ENCODE peak calls at places on chromosomes 7 and 10, in four cellular contexts. One of them, this sample, is unnamed.

GRCh38 chr7:128121731-128122576 is 90.7 kb upstream of the LRRC4 start:
- DNase-seq in neuronal stem cell: no peak
- DNase-seq in CD4-positive, alpha-beta T cell: no peak
- DNase-seq in cardiac muscle cell: peak; percentile 64
- DNase-seq in this sample: no peak

GRCh38 chr10:73641272-73642060 is at the start of gene MYOZ1:
- DNase-seq in CD4-positive, alpha-beta T cell: no peak
- DNase-seq in cardiac muscle cell: peak; percentile 4
- DNase-seq in neuronal stem cell: no peak
- DNase-seq in this sample: no peak

GRCh38 chr7:65438593-65438992 is 64.9 kb downstream of the ZNF92 start:
- DNase-seq in neuronal stem cell: no peak
- DNase-seq in cardiac muscle cell: peak; percentile 88
- DNase-seq in CD4-positive, alpha-beta T cell: no peak
- DNase-seq in this sample: no peak

GRCh38 chr10:34377833-34378232 is 437.3 kb downstream of the PARD3 start:
- DNase-seq in neuronal stem cell: no peak
- DNase-seq in cardiac muscle cell: no peak
- DNase-seq in CD4-positive, alpha-beta T cell: no peak
- DNase-seq in this sample: no peak

GRCh38 chr7:84368122-84368521 is 173.5 kb upstream of the SEMA3A start:
- DNase-seq in cardiac muscle cell: no peak
- DNase-seq in neuronal stem cell: no peak
- DNase-seq in CD4-positive, alpha-beta T cell: no peak
- DNase-seq in this sample: no peak

GRCh38 chr10:125214283-125214570 is 53.9 kb upstream of the CTBP2 start:
- DNase-seq in CD4-positive, alpha-beta T cell: no peak
- DNase-seq in neuronal stem cell: no peak
- DNase-seq in cardiac muscle cell: no peak
- DNase-seq in this sample: no peak

GRCh38 chr10:31926765-31927596 is 1.6 kb downstream of the ARHGAP12 start:
- DNase-seq in neuronal stem cell: no peak
- DNase-seq in cardiac muscle cell: no peak
- DNase-seq in CD4-positive, alpha-beta T cell: no peak
- DNase-seq in this sample: no peak

GRCh38 chr10:71077143-71077581 is 135.2 kb upstream of the UNC5B start:
- DNase-seq in cardiac muscle cell: no peak
- DNase-seq in neuronal stem cell: no peak
- DNase-seq in CD4-positive, alpha-beta T cell: no peak
- DNase-seq in this sample: peak; percentile 28

GRCh38 chr10:93288679-93289634 is 193.2 kb downstream of the MYOF start:
- DNase-seq in neuronal stem cell: peak; percentile 87
- DNase-seq in cardiac muscle cell: peak; percentile 89
- DNase-seq in CD4-positive, alpha-beta T cell: peak; percentile 22
- DNase-seq in this sample: peak; percentile 25

GRCh38 chr10:104735036-104735435 is 93.9 kb downstream of the SORCS3 start:
- DNase-seq in neuronal stem cell: no peak
- DNase-seq in cardiac muscle cell: no peak
- DNase-seq in CD4-positive, alpha-beta T cell: no peak
- DNase-seq in this sample: no peak

GRCh38 chr10:8758029-8758428 is 703.5 kb downstream of the GATA3 start:
- DNase-seq in CD4-positive, alpha-beta T cell: no peak
- DNase-seq in neuronal stem cell: no peak
- DNase-seq in cardiac muscle cell: no peak
- DNase-seq in this sample: no peak

GRCh38 chr7:99407849-99408346 is 499 bp downstream of the PDAP1 start:
- DNase-seq in neuronal stem cell: no peak
- DNase-seq in cardiac muscle cell: peak; percentile 82
- DNase-seq in CD4-positive, alpha-beta T cell: peak; percentile 31
- DNase-seq in this sample: peak; percentile 64

GRCh38 chr10:124640538-124641231 is 103.5 kb downstream of the FAM53B start:
- DNase-seq in neuronal stem cell: peak; percentile 45
- DNase-seq in cardiac muscle cell: peak; percentile 11
- DNase-seq in CD4-positive, alpha-beta T cell: no peak
- DNase-seq in this sample: peak; percentile 58

GRCh38 chr7:23062452-23062851 is 43.1 kb upstream of the KLHL7 start:
- DNase-seq in neuronal stem cell: no peak
- DNase-seq in CD4-positive, alpha-beta T cell: no peak
- DNase-seq in cardiac muscle cell: peak; percentile 67
- DNase-seq in this sample: no peak

GRCh38 chr7:145169908-145170307 is 334.1 kb upstream of the TPK1 start:
- DNase-seq in CD4-positive, alpha-beta T cell: no peak
- DNase-seq in cardiac muscle cell: no peak
- DNase-seq in neuronal stem cell: no peak
- DNase-seq in this sample: no peak

GRCh38 chr7:49852619-49853462 is 79.4 kb downstream of the VWC2 start:
- DNase-seq in neuronal stem cell: peak; percentile 75
- DNase-seq in CD4-positive, alpha-beta T cell: no peak
- DNase-seq in cardiac muscle cell: peak; percentile 61
- DNase-seq in this sample: no peak

GRCh38 chr10:119165171-119166110 is at the start of gene SFXN4:
- DNase-seq in CD4-positive, alpha-beta T cell: peak; percentile 80
- DNase-seq in cardiac muscle cell: peak; percentile 65
- DNase-seq in neuronal stem cell: peak; percentile 51
- DNase-seq in this sample: peak; percentile 92

GRCh38 chr7:47538846-47539311 is 43.0 kb downstream of the TNS3 start:
- DNase-seq in neuronal stem cell: no peak
- DNase-seq in CD4-positive, alpha-beta T cell: no peak
- DNase-seq in cardiac muscle cell: no peak
- DNase-seq in this sample: no peak

GRCh38 chr10:80202934-80203834 is 2.2 kb downstream of the ANXA11 start:
- DNase-seq in CD4-positive, alpha-beta T cell: peak; percentile 57
- DNase-seq in cardiac muscle cell: peak; percentile 92
- DNase-seq in neuronal stem cell: no peak
- DNase-seq in this sample: peak; percentile 88

GRCh38 chr7:23685770-23686169 is 5.8 kb downstream of the FAM221A start:
- DNase-seq in CD4-positive, alpha-beta T cell: no peak
- DNase-seq in neuronal stem cell: no peak
- DNase-seq in cardiac muscle cell: peak; percentile 25
- DNase-seq in this sample: no peak

GRCh38 chr10:70575874-70576802 is 26.4 kb downstream of the PRF1 start:
- DNase-seq in cardiac muscle cell: peak; percentile 77
- DNase-seq in neuronal stem cell: no peak
- DNase-seq in CD4-positive, alpha-beta T cell: no peak
- DNase-seq in this sample: peak; percentile 79

GRCh38 chr7:12638851-12639467 is 48.5 kb upstream of the ARL4A start:
- DNase-seq in neuronal stem cell: no peak
- DNase-seq in CD4-positive, alpha-beta T cell: no peak
- DNase-seq in cardiac muscle cell: peak; percentile 54
- DNase-seq in this sample: no peak

GRCh38 chr7:2614646-2615330 is 17.0 kb upstream of the TTYH3 start:
- DNase-seq in cardiac muscle cell: no peak
- DNase-seq in CD4-positive, alpha-beta T cell: no peak
- DNase-seq in neuronal stem cell: no peak
- DNase-seq in this sample: no peak

GRCh38 chr10:132140167-132140925 is 46.4 kb upstream of the DPYSL4 start:
- DNase-seq in cardiac muscle cell: no peak
- DNase-seq in CD4-positive, alpha-beta T cell: no peak
- DNase-seq in neuronal stem cell: no peak
- DNase-seq in this sample: no peak

GRCh38 chr10:44799971-44800370 is 111.2 kb upstream of the TMEM72 start:
- DNase-seq in CD4-positive, alpha-beta T cell: no peak
- DNase-seq in cardiac muscle cell: peak; percentile 30
- DNase-seq in neuronal stem cell: no peak
- DNase-seq in this sample: no peak

GRCh38 chr7:73623798-73624668 is at the start of gene MLXIPL:
- DNase-seq in CD4-positive, alpha-beta T cell: peak; percentile 46
- DNase-seq in cardiac muscle cell: peak; percentile 53
- DNase-seq in neuronal stem cell: peak; percentile 83
- DNase-seq in this sample: peak; percentile 93

GRCh38 chr7:111030358-111030735 is 60.6 kb upstream of the LRRN3 start:
- DNase-seq in neuronal stem cell: no peak
- DNase-seq in CD4-positive, alpha-beta T cell: no peak
- DNase-seq in cardiac muscle cell: no peak
- DNase-seq in this sample: no peak

GRCh38 chr7:6256709-6257535 is 15.5 kb downstream of the CYTH3 start:
- DNase-seq in cardiac muscle cell: peak; percentile 60
- DNase-seq in neuronal stem cell: no peak
- DNase-seq in CD4-positive, alpha-beta T cell: no peak
- DNase-seq in this sample: peak; percentile 62

GRCh38 chr10:71270301-71270777 is 48.7 kb upstream of the SLC29A3 start:
- DNase-seq in neuronal stem cell: peak; percentile 68
- DNase-seq in cardiac muscle cell: peak; percentile 85
- DNase-seq in CD4-positive, alpha-beta T cell: no peak
- DNase-seq in this sample: no peak

GRCh38 chr10:68501691-68502090 is 25.6 kb downstream of the SLC25A16 start:
- DNase-seq in CD4-positive, alpha-beta T cell: no peak
- DNase-seq in neuronal stem cell: no peak
- DNase-seq in cardiac muscle cell: no peak
- DNase-seq in this sample: no peak

GRCh38 chr10:124003481-124004371 is 89.7 kb downstream of the CHST15 start:
- DNase-seq in CD4-positive, alpha-beta T cell: no peak
- DNase-seq in cardiac muscle cell: no peak
- DNase-seq in neuronal stem cell: no peak
- DNase-seq in this sample: peak; percentile 12

GRCh38 chr10:77195101-77195500 is 442.5 kb downstream of the KCNMA1 start:
- DNase-seq in CD4-positive, alpha-beta T cell: no peak
- DNase-seq in neuronal stem cell: no peak
- DNase-seq in cardiac muscle cell: peak; percentile 80
- DNase-seq in this sample: no peak

DNA sequence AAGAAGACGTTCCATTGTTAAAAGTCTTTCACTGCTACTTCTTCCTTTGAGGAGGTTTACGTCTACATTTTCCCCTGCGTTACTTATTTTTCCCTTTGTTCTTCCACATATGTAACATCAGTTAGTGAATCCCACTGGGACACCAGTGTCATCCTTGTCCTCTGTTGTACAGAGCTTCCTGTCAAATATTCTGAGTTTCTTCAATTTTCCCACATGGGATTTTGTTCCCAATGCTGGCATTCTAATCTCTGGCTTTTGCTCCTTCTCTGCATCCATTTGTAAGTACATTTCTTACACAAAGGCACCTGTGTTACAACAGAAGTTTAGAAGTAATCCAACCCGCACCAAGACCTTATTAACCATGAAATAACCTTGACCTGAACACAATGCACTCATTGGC is 627.4 kb upstream of the PFKP start:
- DNase-seq in CD4-positive, alpha-beta T cell: no peak
- DNase-seq in neuronal stem cell: no peak
- DNase-seq in cardiac muscle cell: no peak
- DNase-seq in this sample: no peak
- H3K9me3 ChIP-seq in CD4-positive, alpha-beta T cell: no peaks in the 10 kb centered on the region
- H3K9me3 ChIP-seq in neuronal stem cell: no peaks in the 10 kb centered on the region
- H3K9me3 ChIP-seq in cardiac muscle cell: no peaks in the 10 kb centered on the region
- H3K9me3 ChIP-seq in this sample: no peaks in the 10 kb centered on the region

DNA sequence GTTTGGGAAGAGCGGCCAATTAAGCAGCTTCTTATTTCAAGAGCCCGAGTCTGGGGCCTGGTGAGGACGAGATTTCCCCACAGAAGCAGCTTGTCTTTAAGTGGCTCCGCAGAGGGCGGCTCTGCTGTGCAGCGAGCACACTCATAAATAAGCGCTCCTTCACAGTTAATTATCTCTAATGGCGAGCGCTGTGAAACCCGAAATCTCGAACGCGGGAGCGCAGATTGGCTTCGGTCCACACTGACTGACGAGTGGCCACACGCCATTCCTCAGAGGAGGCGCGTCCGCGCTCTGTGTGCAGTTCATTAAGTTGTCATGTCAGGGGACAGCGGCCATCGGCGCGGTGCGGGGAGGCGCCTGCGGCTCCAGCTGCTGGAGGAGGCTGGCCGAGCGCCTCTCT is 560.9 kb downstream of the DNAJB6 start:
- DNase-seq in cardiac muscle cell: no peak
- DNase-seq in CD4-positive, alpha-beta T cell: no peak
- DNase-seq in neuronal stem cell: no peak
- DNase-seq in this sample: no peak
- H3K9me3 ChIP-seq in cardiac muscle cell: no peaks in the 10 kb centered on the region
- H3K9me3 ChIP-seq in CD4-positive, alpha-beta T cell: no peaks in the 10 kb centered on the region
- H3K9me3 ChIP-seq in neuronal stem cell: no peaks in the 10 kb centered on the region
- H3K9me3 ChIP-seq in this sample: no peaks in the 10 kb centered on the region

GRCh38 chr10:9766762-9767161 is 1250.9 kb upstream of the CELF2 start:
- DNase-seq in CD4-positive, alpha-beta T cell: no peak
- DNase-seq in neuronal stem cell: no peak
- DNase-seq in cardiac muscle cell: no peak
- DNase-seq in this sample: no peak
- H3K9me3 ChIP-seq in CD4-positive, alpha-beta T cell: no peaks in the 10 kb centered on the region
- H3K9me3 ChIP-seq in neuronal stem cell: no peaks in the 10 kb centered on the region
- H3K9me3 ChIP-seq in cardiac muscle cell: no peaks in the 10 kb centered on the region
- H3K9me3 ChIP-seq in this sample: no peaks in the 10 kb centered on the region

GRCh38 chr10:98006266-98006665 is 24.2 kb downstream of the CRTAC1 start:
- DNase-seq in cardiac muscle cell: no peak
- DNase-seq in neuronal stem cell: no peak
- DNase-seq in CD4-positive, alpha-beta T cell: no peak
- DNase-seq in this sample: no peak
- H3K9me3 ChIP-seq in cardiac muscle cell: no peaks in the 10 kb centered on the region
- H3K9me3 ChIP-seq in neuronal stem cell: no peaks in the 10 kb centered on the region
- H3K9me3 ChIP-seq in CD4-positive, alpha-beta T cell: no peaks in the 10 kb centered on the region
- H3K9me3 ChIP-seq in this sample: no peaks in the 10 kb centered on the region

DNA sequence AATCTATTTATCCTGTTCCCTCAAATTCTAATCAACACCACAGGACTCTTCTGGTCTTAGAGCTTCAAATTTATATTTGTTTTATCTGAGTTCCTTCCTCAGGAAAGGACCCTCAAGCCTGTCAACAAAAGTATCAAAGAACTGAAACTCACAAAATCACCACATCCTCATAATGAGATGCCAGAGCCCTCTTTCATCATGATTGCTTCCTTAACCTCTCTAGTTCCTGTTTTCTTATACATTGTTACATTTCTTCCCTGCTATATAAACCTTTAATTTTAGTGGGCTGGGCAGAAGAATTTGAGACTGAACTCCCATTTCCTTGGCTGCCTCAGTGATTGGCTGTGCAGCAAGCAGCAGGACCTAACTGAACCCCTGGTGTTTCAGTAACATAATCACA is 189.7 kb downstream of the ZNF248 start:
- DNase-seq in cardiac muscle cell: no peak
- DNase-seq in CD4-positive, alpha-beta T cell: no peak
- DNase-seq in neuronal stem cell: no peak
- DNase-seq in this sample: no peak
- H3K9me3 ChIP-seq in cardiac muscle cell: no peaks in the 10 kb centered on the region
- H3K9me3 ChIP-seq in CD4-positive, alpha-beta T cell: peaks cover 6% of the 10 kb centered on the region
- H3K9me3 ChIP-seq in neuronal stem cell: no peaks in the 10 kb centered on the region
- H3K9me3 ChIP-seq in this sample: peaks cover 12% of the 10 kb centered on the region

GRCh38 chr7:157751351-157751750 is 414.5 kb downstream of the DNAJB6 start:
- DNase-seq in neuronal stem cell: no peak
- DNase-seq in cardiac muscle cell: no peak
- DNase-seq in CD4-positive, alpha-beta T cell: no peak
- DNase-seq in this sample: no peak
- H3K9me3 ChIP-seq in neuronal stem cell: peaks cover 13% of the 10 kb centered on the region
- H3K9me3 ChIP-seq in cardiac muscle cell: no peaks in the 10 kb centered on the region
- H3K9me3 ChIP-seq in CD4-positive, alpha-beta T cell: no peaks in the 10 kb centered on the region
- H3K9me3 ChIP-seq in this sample: no peaks in the 10 kb centered on the region

GRCh38 chr7:158076656-158077055 is 511.0 kb downstream of the PTPRN2 start:
- DNase-seq in CD4-positive, alpha-beta T cell: no peak
- DNase-seq in cardiac muscle cell: no peak
- DNase-seq in neuronal stem cell: no peak
- DNase-seq in this sample: no peak
- H3K9me3 ChIP-seq in CD4-positive, alpha-beta T cell: no peaks in the 10 kb centered on the region
- H3K9me3 ChIP-seq in cardiac muscle cell: no peaks in the 10 kb centered on the region
- H3K9me3 ChIP-seq in neuronal stem cell: no peaks in the 10 kb centered on the region
- H3K9me3 ChIP-seq in this sample: no peaks in the 10 kb centered on the region

DNA sequence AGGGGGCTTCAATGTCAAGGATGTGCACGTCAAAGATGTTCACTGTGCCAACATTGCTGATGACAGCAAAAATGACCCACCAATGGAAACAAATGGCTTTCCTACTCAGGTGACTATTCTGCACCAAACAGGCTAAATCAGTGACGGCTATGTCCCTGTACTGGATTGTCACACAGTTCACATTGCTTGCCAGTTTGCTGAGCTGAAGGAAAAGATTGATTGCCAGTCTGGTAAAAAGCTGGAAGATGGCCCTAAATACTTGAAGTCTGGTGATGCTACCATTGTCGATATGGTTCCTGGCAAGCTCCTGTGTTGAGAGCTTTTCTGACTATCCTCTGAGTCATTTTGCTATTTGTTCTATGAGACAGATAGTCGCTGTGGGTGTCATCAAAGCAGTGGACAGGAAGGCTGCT is 202.2 kb upstream of the ETV1 start:
- DNase-seq in cardiac muscle cell: peak; percentile 7
- DNase-seq in neuronal stem cell: no peak
- DNase-seq in CD4-positive, alpha-beta T cell: no peak
- DNase-seq in this sample: no peak
- H3K9me3 ChIP-seq in cardiac muscle cell: no peaks in the 10 kb centered on the region
- H3K9me3 ChIP-seq in neuronal stem cell: no peaks in the 10 kb centered on the region
- H3K9me3 ChIP-seq in CD4-positive, alpha-beta T cell: peaks cover 3% of the 10 kb centered on the region
- H3K9me3 ChIP-seq in this sample: no peaks in the 10 kb centered on the region